ENCODE peak calls at places on chromosomes 3 and 15, in four cellular contexts. W is ascending aorta, P is OCI-LY7, Q is colonic mucosa. I is an unnamed sample.

GRCh38 chr3:535566-536416 is 339.2 kb downstream of the CHL1 start:
- DNase-seq in Q (peak; percentile 21), W (peak; percentile 70), P (no peak), I (no peak)

GRCh38 chr3:58164916-58165821 is 45.6 kb downstream of the DNASE1L3 start:
- DNase-seq in Q (no peak), W (no peak), P (no peak), I (no peak)

GRCh38 chr15:75675579-75676404 is 28.1 kb downstream of the SNX33 start:
- DNase-seq in P (no peak), Q (no peak), W (peak; percentile 81), I (no peak)

GRCh38 chr3:62201438-62202035 is 171.8 kb downstream of the FEZF2 start:
- DNase-seq in P (peak; percentile 23), W (no peak), Q (no peak), I (peak; percentile 41)

GRCh38 chr3:110928016-110928662 is 143.5 kb upstream of the NECTIN3 start:
- DNase-seq in Q (no peak), W (no peak), P (no peak), I (no peak)

GRCh38 chr15:40104296-40104864 is 4.3 kb downstream of the BMF start:
- DNase-seq in P (no peak), Q (no peak), W (no peak), I (no peak)

GRCh38 chr3:37054370-37054769 is 61.1 kb downstream of the MLH1 start:
- DNase-seq in Q (no peak), W (no peak), P (peak; percentile 22), I (peak; percentile 9)

GRCh38 chr3:133413166-133414020 is 13.5 kb downstream of the BFSP2 start:
- DNase-seq in Q (no peak), P (no peak), W (no peak), I (no peak)

GRCh38 chr15:101242160-101242998 is 9.5 kb downstream of the CHSY1 start:
- DNase-seq in Q (no peak), P (peak; percentile 73), W (peak; percentile 64), I (peak; percentile 23)

GRCh38 chr15:64749999-64750657 is 25.3 kb downstream of the RBPMS2 start:
- DNase-seq in W (no peak), P (no peak), Q (no peak), I (no peak)

GRCh38 chr15:61835476-61836106 is 224.7 kb downstream of the VPS13C start:
- DNase-seq in W (peak; percentile 73), Q (peak; percentile 61), P (peak; percentile 43), I (peak; percentile 63)

GRCh38 chr3:181384970-181385369 is 326.8 kb upstream of the SOX2 start:
- DNase-seq in Q (no peak), W (no peak), P (no peak), I (peak; percentile 50)

GRCh38 chr15:93159892-93160398 is 70.9 kb upstream of the RGMA start:
- DNase-seq in W (no peak), P (no peak), Q (no peak), I (no peak)

GRCh38 chr15:98751767-98752166 is 103.4 kb downstream of the IGF1R start:
- DNase-seq in W (no peak), Q (no peak), P (no peak), I (no peak)

GRCh38 chr3:127748754-127749327 is 73.5 kb downstream of the MGLL start:
- DNase-seq in Q (no peak), P (no peak), W (no peak), I (no peak)

GRCh38 chr3:127751163-127751621 is 71.1 kb downstream of the MGLL start:
- DNase-seq in Q (no peak), W (no peak), P (no peak), I (peak; percentile 74)

GRCh38 chr3:127750226-127751031 is 71.9 kb downstream of the MGLL start:
- DNase-seq in W (no peak), Q (no peak), P (peak; percentile 60), I (peak; percentile 82)

GRCh38 chr3:127749361-127749760 is 73.0 kb downstream of the MGLL start:
- DNase-seq in P (no peak), Q (no peak), W (no peak), I (no peak)

DNA sequence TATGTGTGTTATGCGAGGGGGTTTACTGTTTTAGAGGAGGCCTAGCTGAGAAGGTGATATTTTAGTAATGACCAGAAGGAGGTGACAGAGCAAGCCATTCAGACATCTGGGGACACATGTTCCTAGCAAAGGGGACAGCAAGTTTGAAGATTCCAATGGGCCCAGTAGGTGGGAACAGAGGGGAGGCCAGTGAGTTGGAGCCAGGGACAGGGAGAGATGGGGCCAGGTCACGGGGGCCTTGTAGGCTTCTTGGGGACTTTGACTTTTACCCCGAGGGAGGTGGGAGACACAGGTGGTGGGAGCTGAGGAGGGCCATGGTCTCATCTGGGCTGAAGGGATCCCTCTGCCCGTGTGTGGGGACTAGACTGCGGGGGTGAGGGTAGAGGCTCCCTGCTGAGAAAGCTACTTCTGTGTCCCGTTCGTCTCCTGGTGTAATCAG is 72.5 kb downstream of the MGLL start:
- DNase-seq in Q (no peak), W (no peak), P (peak; percentile 47), I (no peak)
- TF ChIP-seq CTCF in Q (no peak), W (no peak), P (peak; percentile 68), I (no peak)

GRCh38 chr15:70604671-70605070 is 158.7 kb downstream of the UACA start:
- DNase-seq in W (no peak), Q (no peak), P (no peak), I (peak; percentile 35)
- TF ChIP-seq CTCF in W (no peak), Q (no peak), P (no peak), I (no peak)

GRCh38 chr15:29704950-29705597 is 117.2 kb downstream of the TJP1 start:
- DNase-seq in W (no peak), Q (no peak), P (no peak), I (no peak)
- TF ChIP-seq CTCF in W (no peak), Q (no peak), P (no peak), I (no peak)

GRCh38 chr3:85110393-85110792 is 151.6 kb downstream of the CADM2 start:
- DNase-seq in Q (no peak), W (no peak), P (no peak), I (no peak)
- TF ChIP-seq CTCF in Q (no peak), W (no peak), P (no peak), I (no peak)

DNA sequence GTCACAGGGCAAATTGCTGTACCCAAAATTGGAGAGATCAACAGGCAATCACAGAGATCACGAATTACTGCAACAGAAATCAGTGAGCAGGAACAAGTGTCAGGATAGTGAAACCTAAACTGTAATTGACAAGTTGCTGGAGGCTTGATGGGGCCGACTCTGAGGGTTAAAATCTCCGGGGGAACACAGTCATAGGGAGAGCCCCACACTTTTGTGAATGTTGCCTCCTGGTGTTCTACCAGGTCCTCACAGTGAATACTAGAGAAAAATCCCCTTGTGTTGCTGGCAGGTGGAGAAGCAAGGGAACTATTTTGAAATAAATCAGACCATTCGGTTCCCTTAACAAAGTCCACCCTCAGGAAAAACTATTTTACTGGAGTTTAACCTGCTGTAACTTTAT is 697.5 kb upstream of the CBLB start:
- DNase-seq in W (no peak), P (no peak), Q (no peak), I (peak; percentile 23)
- TF ChIP-seq CTCF in W (no peak), P (no peak), Q (no peak), I (no peak)

GRCh38 chr3:45906681-45907220 is 20.4 kb downstream of the CCR9 start:
- DNase-seq in W (no peak), P (peak; percentile 24), Q (no peak), I (peak; percentile 60)
- TF ChIP-seq CTCF in W (no peak), P (peak; percentile 66), Q (no peak), I (peak; percentile 54)

DNA sequence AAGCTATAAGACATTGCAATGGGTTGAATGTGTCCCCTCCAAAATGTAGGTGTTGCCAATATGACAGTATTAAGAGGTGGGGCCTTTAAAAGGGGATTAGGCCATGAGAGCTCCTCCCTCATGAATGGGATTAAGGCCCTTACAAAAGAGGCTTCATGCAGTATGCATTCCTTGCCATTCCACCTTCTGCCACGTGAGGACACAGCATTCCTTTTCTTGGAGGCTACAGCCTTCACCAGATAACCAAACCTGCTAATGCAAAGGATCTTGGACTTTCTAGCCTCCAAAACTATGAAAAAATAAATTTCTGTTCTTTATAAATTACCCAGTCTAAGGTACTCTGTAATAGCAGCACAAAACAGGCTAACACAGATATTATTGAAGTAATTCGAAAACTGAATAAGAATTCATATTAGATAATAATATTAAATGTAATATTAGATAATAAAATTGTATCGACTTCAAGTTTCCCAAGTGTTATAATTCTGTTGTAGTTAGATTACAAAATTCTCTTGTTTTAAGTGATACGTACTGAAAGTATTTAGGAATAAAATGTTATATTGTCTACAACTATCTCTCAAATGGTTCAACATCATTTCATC is 29.4 kb upstream of the ATP8B4 start:
- DNase-seq in P (peak; percentile 17), Q (peak; percentile 32), W (no peak), I (peak; percentile 80)
- TF ChIP-seq CTCF in P (peak; percentile 46), Q (peak; percentile 35), W (no peak), I (peak; percentile 67)